ENCODE peak calls at places on chromosomes 1 and 21, in five cellular contexts. H is neuronal stem cell, M is GM23338, D is GM23248, B is IMR-90. X is an unnamed sample.

GRCh38 chr1:174700775-174701174 is 253.0 kb downstream of the GPR52 start:
- DNase-seq in H (no peak), M (no peak), D (peak), B (no peak), X (no peak)

GRCh38 chr1:7656821-7657220 is 114.3 kb upstream of the VAMP3 start:
- DNase-seq in H (no peak), M (no peak), D (no peak), B (no peak), X (no peak)

GRCh38 chr21:33281101-33281652 is 15.0 kb downstream of the IL10RB start:
- DNase-seq in H (no peak), M (no peak), D (no peak), B (no peak), X (no peak)

GRCh38 chr1:155012052-155012546 is 9.5 kb downstream of the ZBTB7B start:
- DNase-seq in H (peak), M (peak), D (peak), B (no peak), X (no peak)

GRCh38 chr21:18138507-18138906 is 106.1 kb upstream of the CHODL start:
- DNase-seq in H (no peak), M (no peak), D (no peak), B (no peak), X (no peak)

GRCh38 chr21:43297989-43298388 is 128.9 kb downstream of the SIK1 start:
- DNase-seq in H (no peak), M (no peak), D (no peak), B (no peak), X (no peak)

GRCh38 chr1:116962976-116963639 is 38.5 kb upstream of the CD101 start:
- DNase-seq in H (no peak), M (no peak), D (no peak), B (no peak), X (no peak)

GRCh38 chr1:64282353-64282752 is 78.9 kb downstream of the UBE2U start:
- DNase-seq in H (no peak), M (no peak), D (no peak), B (no peak), X (peak)

GRCh38 chr1:87989346-87989745 is 660.7 kb downstream of the LMO4 start:
- DNase-seq in H (no peak), M (peak), D (no peak), B (no peak), X (no peak)

GRCh38 chr1:99595041-99595440 is 50.9 kb upstream of the PALMD start:
- DNase-seq in H (no peak), M (no peak), D (no peak), B (no peak), X (no peak)

GRCh38 chr1:65528104-65528503 is 107.6 kb downstream of the LEPR start:
- DNase-seq in H (no peak), M (no peak), D (peak), B (no peak), X (no peak)

GRCh38 chr1:241985787-241986186 is 13.1 kb downstream of the MAP1LC3C start:
- DNase-seq in H (peak), M (peak), D (peak), B (peak), X (no peak)

GRCh38 chr1:47590523-47591225 is 152.8 kb downstream of the FOXD2 start:
- DNase-seq in H (no peak), M (no peak), D (no peak), B (no peak), X (no peak)

GRCh38 chr1:107018445-107018844 is 38.0 kb upstream of the PRMT6 start:
- DNase-seq in H (no peak), M (no peak), D (no peak), B (no peak), X (no peak)

GRCh38 chr1:162412002-162412401 is at the start of gene SH2D1B:
- DNase-seq in H (no peak), M (no peak), D (peak), B (no peak), X (no peak)

GRCh38 chr1:5423109-5423508 is 569.1 kb downstream of the NPHP4 start:
- DNase-seq in H (no peak), M (no peak), D (no peak), B (no peak), X (peak)

GRCh38 chr1:197526736-197527371 is 248.4 kb downstream of the DENND1B start:
- DNase-seq in H (no peak), M (peak), D (peak), B (peak), X (peak)

DNA sequence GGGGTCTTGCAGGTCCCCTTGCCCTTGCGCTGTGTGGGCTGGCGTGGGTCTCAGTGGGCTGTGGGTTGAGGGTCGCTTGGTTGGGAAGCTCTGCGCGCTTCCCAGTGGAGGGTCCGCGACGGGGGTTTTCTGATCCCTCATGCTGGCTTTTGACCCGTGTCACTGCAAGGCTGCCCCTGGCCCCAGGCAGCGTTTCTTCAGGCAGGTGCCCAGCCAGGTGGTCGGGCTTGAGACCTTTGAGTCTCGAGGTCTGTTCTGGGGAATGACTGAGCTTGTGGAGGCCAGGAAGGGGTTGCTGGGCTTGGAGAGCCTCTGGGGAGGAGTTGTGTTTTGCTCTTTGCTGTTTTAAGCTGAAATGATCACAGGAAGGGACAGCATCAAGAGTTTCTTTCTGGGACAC is 5.3 kb downstream of the SKI start:
- DNase-seq in H (no peak), M (peak), D (peak), B (no peak), X (no peak)
- H3K4me3 ChIP-seq in H (peak), M (no peak), D (peak), B (no peak), X (peak)

DNA sequence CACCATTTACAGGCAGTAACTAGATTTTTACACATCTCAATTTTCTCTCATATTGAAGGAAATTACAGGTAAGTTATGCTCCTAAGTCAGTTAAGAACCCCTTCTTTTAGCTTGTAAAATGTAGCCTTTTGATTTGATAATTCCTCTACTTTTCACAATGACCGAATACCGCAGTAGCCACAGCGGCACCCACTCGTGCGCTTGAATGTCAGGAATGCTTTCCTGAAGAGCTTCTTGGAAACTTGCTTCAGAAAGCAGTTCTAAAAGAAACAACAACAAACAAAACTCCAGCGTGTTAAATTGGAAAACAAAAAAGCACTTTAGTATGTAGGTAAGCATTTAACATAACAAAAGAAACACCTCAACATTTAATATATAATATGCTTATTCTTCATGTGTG is 9.9 kb upstream of the DNTTIP2 start:
- DNase-seq in H (no peak), M (peak), D (no peak), B (no peak), X (no peak)
- H3K4me2 ChIP-seq in H (no peak), M (peak), D (no peak), B (no peak), X (no peak)

GRCh38 chr21:44390886-44391285 is 37.5 kb downstream of the TRPM2 start:
- DNase-seq in H (no peak), M (no peak), D (no peak), B (no peak), X (no peak)
- H2AFZ ChIP-seq in H (no peak), M (no peak), D (no peak), B (no peak), X (no peak)

DNA sequence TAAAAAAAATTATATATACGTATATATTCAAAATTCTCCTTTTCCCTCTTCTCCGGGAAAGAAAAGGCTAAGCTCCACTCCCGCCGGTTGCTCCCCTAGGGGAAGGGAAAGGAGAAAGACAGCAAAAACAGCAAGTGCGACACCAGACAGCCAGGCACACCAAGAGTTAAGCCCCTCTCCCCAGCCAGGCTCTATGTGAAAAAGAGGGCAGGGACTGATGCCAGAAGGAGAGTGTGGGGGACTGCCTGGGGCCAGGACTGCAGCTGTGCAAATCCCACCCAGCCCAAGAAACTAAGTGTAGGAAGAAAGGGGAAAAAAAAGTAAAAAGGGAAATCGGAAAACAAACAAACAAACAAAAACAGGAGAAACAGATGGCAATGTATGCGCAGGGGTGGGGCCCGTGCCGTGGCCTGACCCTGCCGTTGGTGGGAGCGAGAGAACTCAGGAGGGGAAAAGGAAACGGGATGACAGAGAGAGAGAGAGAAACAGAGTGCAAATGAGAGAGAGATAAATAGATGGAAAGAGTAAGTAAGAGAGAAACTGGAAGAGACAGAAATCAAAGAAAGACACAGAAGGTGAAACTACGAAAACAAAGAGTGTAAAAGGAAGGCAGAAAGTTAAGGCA is 27.6 kb upstream of the FMO1 start:
- DNase-seq in H (peak), M (peak), D (peak), B (peak), X (no peak)
- H3K4me3 ChIP-seq in H (peak), M (peak), D (no peak), B (peak), X (no peak)

X was measured in PC-9.